ENCODE peak calls at places on chromosome 11, in seven cellular contexts. One of them, this sample, is unnamed.

GRCh38 chr11:2789791-2790580 is 90.2 kb upstream of the KCNQ1OT1 start:
- DNase-seq in astrocyte of the cerebellum: no peak
- DNase-seq in stimulated activated CD4-positive, alpha-beta T cell treated with anti-CD3 and anti-CD28 coated beads, Interleukin-4, amount 100 ng/mL, for 1 hour: peak; percentile 1
- DNase-seq in T-helper 2 cell: no peak
- DNase-seq in activated CD4-positive, CD25-positive, alpha-beta regulatory T cell: no peak
- DNase-seq in Right ventricle myocardium superior: peak; percentile 23
- DNase-seq in HL-60: no peak
- DNase-seq in this sample: no peak

GRCh38 chr11:78203184-78203583 is 14.5 kb downstream of the USP35 start:
- DNase-seq in Right ventricle myocardium superior: no peak
- DNase-seq in stimulated activated CD4-positive, alpha-beta T cell treated with anti-CD3 and anti-CD28 coated beads, Interleukin-4, amount 100 ng/mL, for 1 hour: no peak
- DNase-seq in activated CD4-positive, CD25-positive, alpha-beta regulatory T cell: no peak
- DNase-seq in astrocyte of the cerebellum: no peak
- DNase-seq in HL-60: peak; percentile 70
- DNase-seq in T-helper 2 cell: no peak
- DNase-seq in this sample: no peak

GRCh38 chr11:2737876-2738275 is 38.1 kb upstream of the KCNQ1OT1 start:
- DNase-seq in activated CD4-positive, CD25-positive, alpha-beta regulatory T cell: no peak
- DNase-seq in Right ventricle myocardium superior: peak; percentile 73
- DNase-seq in T-helper 2 cell: no peak
- DNase-seq in astrocyte of the cerebellum: no peak
- DNase-seq in stimulated activated CD4-positive, alpha-beta T cell treated with anti-CD3 and anti-CD28 coated beads, Interleukin-4, amount 100 ng/mL, for 1 hour: no peak
- DNase-seq in HL-60: peak; percentile 16
- DNase-seq in this sample: no peak

GRCh38 chr11:97367406-97368083 is 977.7 kb downstream of the JRKL start:
- DNase-seq in stimulated activated CD4-positive, alpha-beta T cell treated with anti-CD3 and anti-CD28 coated beads, Interleukin-4, amount 100 ng/mL, for 1 hour: no peak
- DNase-seq in activated CD4-positive, CD25-positive, alpha-beta regulatory T cell: no peak
- DNase-seq in T-helper 2 cell: no peak
- DNase-seq in astrocyte of the cerebellum: no peak
- DNase-seq in HL-60: no peak
- DNase-seq in Right ventricle myocardium superior: no peak
- DNase-seq in this sample: no peak

GRCh38 chr11:121053244-121053643 is 29.3 kb downstream of the TBCEL start:
- DNase-seq in Right ventricle myocardium superior: no peak
- DNase-seq in activated CD4-positive, CD25-positive, alpha-beta regulatory T cell: no peak
- DNase-seq in HL-60: no peak
- DNase-seq in astrocyte of the cerebellum: no peak
- DNase-seq in T-helper 2 cell: no peak
- DNase-seq in stimulated activated CD4-positive, alpha-beta T cell treated with anti-CD3 and anti-CD28 coated beads, Interleukin-4, amount 100 ng/mL, for 1 hour: no peak
- DNase-seq in this sample: no peak

GRCh38 chr11:22976146-22976545 is 115.9 kb upstream of the CCDC179 start:
- DNase-seq in HL-60: peak; percentile 77
- DNase-seq in Right ventricle myocardium superior: no peak
- DNase-seq in activated CD4-positive, CD25-positive, alpha-beta regulatory T cell: no peak
- DNase-seq in T-helper 2 cell: no peak
- DNase-seq in stimulated activated CD4-positive, alpha-beta T cell treated with anti-CD3 and anti-CD28 coated beads, Interleukin-4, amount 100 ng/mL, for 1 hour: no peak
- DNase-seq in astrocyte of the cerebellum: no peak
- DNase-seq in this sample: no peak

GRCh38 chr11:134159652-134160051 is 64.1 kb downstream of the NCAPD3 start:
- DNase-seq in activated CD4-positive, CD25-positive, alpha-beta regulatory T cell: no peak
- DNase-seq in Right ventricle myocardium superior: no peak
- DNase-seq in T-helper 2 cell: no peak
- DNase-seq in astrocyte of the cerebellum: no peak
- DNase-seq in HL-60: no peak
- DNase-seq in stimulated activated CD4-positive, alpha-beta T cell treated with anti-CD3 and anti-CD28 coated beads, Interleukin-4, amount 100 ng/mL, for 1 hour: no peak
- DNase-seq in this sample: no peak

GRCh38 chr11:121458551-121458950 is 5.8 kb upstream of the SORL1-AS1 start:
- DNase-seq in Right ventricle myocardium superior: no peak
- DNase-seq in stimulated activated CD4-positive, alpha-beta T cell treated with anti-CD3 and anti-CD28 coated beads, Interleukin-4, amount 100 ng/mL, for 1 hour: no peak
- DNase-seq in HL-60: no peak
- DNase-seq in T-helper 2 cell: no peak
- DNase-seq in activated CD4-positive, CD25-positive, alpha-beta regulatory T cell: no peak
- DNase-seq in astrocyte of the cerebellum: no peak
- DNase-seq in this sample: no peak

GRCh38 chr11:44528103-44528502 is 37.4 kb upstream of the CD82 start:
- DNase-seq in Right ventricle myocardium superior: no peak
- DNase-seq in T-helper 2 cell: no peak
- DNase-seq in astrocyte of the cerebellum: no peak
- DNase-seq in activated CD4-positive, CD25-positive, alpha-beta regulatory T cell: no peak
- DNase-seq in stimulated activated CD4-positive, alpha-beta T cell treated with anti-CD3 and anti-CD28 coated beads, Interleukin-4, amount 100 ng/mL, for 1 hour: no peak
- DNase-seq in HL-60: no peak
- DNase-seq in this sample: no peak

GRCh38 chr11:31826530-31827438 is 15.7 kb upstream of the PAX6 start:
- DNase-seq in T-helper 2 cell: no peak
- DNase-seq in stimulated activated CD4-positive, alpha-beta T cell treated with anti-CD3 and anti-CD28 coated beads, Interleukin-4, amount 100 ng/mL, for 1 hour: no peak
- DNase-seq in astrocyte of the cerebellum: no peak
- DNase-seq in HL-60: no peak
- DNase-seq in Right ventricle myocardium superior: no peak
- DNase-seq in activated CD4-positive, CD25-positive, alpha-beta regulatory T cell: no peak
- DNase-seq in this sample: no peak

GRCh38 chr11:45535033-45535432 is 130.4 kb downstream of the CHST1 start:
- DNase-seq in astrocyte of the cerebellum: no peak
- DNase-seq in Right ventricle myocardium superior: no peak
- DNase-seq in HL-60: no peak
- DNase-seq in activated CD4-positive, CD25-positive, alpha-beta regulatory T cell: no peak
- DNase-seq in stimulated activated CD4-positive, alpha-beta T cell treated with anti-CD3 and anti-CD28 coated beads, Interleukin-4, amount 100 ng/mL, for 1 hour: no peak
- DNase-seq in T-helper 2 cell: no peak
- DNase-seq in this sample: no peak

GRCh38 chr11:315051-315481 is 1.2 kb downstream of the IFITM1 start:
- DNase-seq in astrocyte of the cerebellum: no peak
- DNase-seq in stimulated activated CD4-positive, alpha-beta T cell treated with anti-CD3 and anti-CD28 coated beads, Interleukin-4, amount 100 ng/mL, for 1 hour: no peak
- DNase-seq in Right ventricle myocardium superior: peak; percentile 22
- DNase-seq in HL-60: no peak
- DNase-seq in T-helper 2 cell: no peak
- DNase-seq in activated CD4-positive, CD25-positive, alpha-beta regulatory T cell: no peak
- DNase-seq in this sample: no peak

GRCh38 chr11:69107413-69107812 is 48.3 kb upstream of the SMIM38 start:
- DNase-seq in HL-60: no peak
- DNase-seq in Right ventricle myocardium superior: no peak
- DNase-seq in T-helper 2 cell: no peak
- DNase-seq in stimulated activated CD4-positive, alpha-beta T cell treated with anti-CD3 and anti-CD28 coated beads, Interleukin-4, amount 100 ng/mL, for 1 hour: no peak
- DNase-seq in activated CD4-positive, CD25-positive, alpha-beta regulatory T cell: no peak
- DNase-seq in astrocyte of the cerebellum: no peak
- DNase-seq in this sample: no peak

GRCh38 chr11:63023851-63024648 is 8.4 kb upstream of the SLC22A8 start:
- DNase-seq in HL-60: peak; percentile 91
- DNase-seq in astrocyte of the cerebellum: peak; percentile 41
- DNase-seq in T-helper 2 cell: peak; percentile 69
- DNase-seq in activated CD4-positive, CD25-positive, alpha-beta regulatory T cell: peak; percentile 94
- DNase-seq in stimulated activated CD4-positive, alpha-beta T cell treated with anti-CD3 and anti-CD28 coated beads, Interleukin-4, amount 100 ng/mL, for 1 hour: peak; percentile 90
- DNase-seq in Right ventricle myocardium superior: peak; percentile 92
- DNase-seq in this sample: peak; percentile 56

GRCh38 chr11:46711288-46711687 is 7.7 kb upstream of the F2 start:
- DNase-seq in stimulated activated CD4-positive, alpha-beta T cell treated with anti-CD3 and anti-CD28 coated beads, Interleukin-4, amount 100 ng/mL, for 1 hour: no peak
- DNase-seq in T-helper 2 cell: no peak
- DNase-seq in HL-60: no peak
- DNase-seq in astrocyte of the cerebellum: no peak
- DNase-seq in activated CD4-positive, CD25-positive, alpha-beta regulatory T cell: no peak
- DNase-seq in Right ventricle myocardium superior: no peak
- DNase-seq in this sample: no peak

GRCh38 chr11:19218216-19218615 is 16.4 kb upstream of the CSRP3 start:
- DNase-seq in astrocyte of the cerebellum: no peak
- DNase-seq in Right ventricle myocardium superior: no peak
- DNase-seq in activated CD4-positive, CD25-positive, alpha-beta regulatory T cell: no peak
- DNase-seq in stimulated activated CD4-positive, alpha-beta T cell treated with anti-CD3 and anti-CD28 coated beads, Interleukin-4, amount 100 ng/mL, for 1 hour: no peak
- DNase-seq in HL-60: no peak
- DNase-seq in T-helper 2 cell: no peak
- DNase-seq in this sample: no peak

GRCh38 chr11:43376594-43376993 is 17.9 kb downstream of the TTC17 start:
- DNase-seq in activated CD4-positive, CD25-positive, alpha-beta regulatory T cell: no peak
- DNase-seq in HL-60: no peak
- DNase-seq in T-helper 2 cell: no peak
- DNase-seq in astrocyte of the cerebellum: no peak
- DNase-seq in Right ventricle myocardium superior: no peak
- DNase-seq in stimulated activated CD4-positive, alpha-beta T cell treated with anti-CD3 and anti-CD28 coated beads, Interleukin-4, amount 100 ng/mL, for 1 hour: no peak
- DNase-seq in this sample: no peak

GRCh38 chr11:1674879-1675235 is 22.1 kb upstream of the KRTAP5-6 start:
- DNase-seq in Right ventricle myocardium superior: no peak
- DNase-seq in astrocyte of the cerebellum: no peak
- DNase-seq in stimulated activated CD4-positive, alpha-beta T cell treated with anti-CD3 and anti-CD28 coated beads, Interleukin-4, amount 100 ng/mL, for 1 hour: no peak
- DNase-seq in activated CD4-positive, CD25-positive, alpha-beta regulatory T cell: no peak
- DNase-seq in HL-60: no peak
- DNase-seq in T-helper 2 cell: no peak
- DNase-seq in this sample: no peak

GRCh38 chr11:61027141-61027840 is 55.8 kb downstream of the CD6 start:
- DNase-seq in HL-60: no peak
- DNase-seq in stimulated activated CD4-positive, alpha-beta T cell treated with anti-CD3 and anti-CD28 coated beads, Interleukin-4, amount 100 ng/mL, for 1 hour: peak; percentile 51
- DNase-seq in T-helper 2 cell: no peak
- DNase-seq in astrocyte of the cerebellum: no peak
- DNase-seq in Right ventricle myocardium superior: peak; percentile 21
- DNase-seq in activated CD4-positive, CD25-positive, alpha-beta regulatory T cell: no peak
- DNase-seq in this sample: no peak

GRCh38 chr11:21921151-21921550 is 271.7 kb upstream of the ANO5 start:
- DNase-seq in astrocyte of the cerebellum: no peak
- DNase-seq in Right ventricle myocardium superior: no peak
- DNase-seq in T-helper 2 cell: no peak
- DNase-seq in HL-60: no peak
- DNase-seq in stimulated activated CD4-positive, alpha-beta T cell treated with anti-CD3 and anti-CD28 coated beads, Interleukin-4, amount 100 ng/mL, for 1 hour: no peak
- DNase-seq in activated CD4-positive, CD25-positive, alpha-beta regulatory T cell: no peak
- DNase-seq in this sample: no peak

GRCh38 chr11:68683952-68684384 is 376 bp upstream of the GAL start:
- DNase-seq in stimulated activated CD4-positive, alpha-beta T cell treated with anti-CD3 and anti-CD28 coated beads, Interleukin-4, amount 100 ng/mL, for 1 hour: no peak
- DNase-seq in astrocyte of the cerebellum: no peak
- DNase-seq in activated CD4-positive, CD25-positive, alpha-beta regulatory T cell: no peak
- DNase-seq in HL-60: no peak
- DNase-seq in Right ventricle myocardium superior: no peak
- DNase-seq in T-helper 2 cell: no peak
- DNase-seq in this sample: no peak

GRCh38 chr11:43941257-43941879 is 1.1 kb upstream of the C11orf96 start:
- DNase-seq in stimulated activated CD4-positive, alpha-beta T cell treated with anti-CD3 and anti-CD28 coated beads, Interleukin-4, amount 100 ng/mL, for 1 hour: no peak
- DNase-seq in HL-60: no peak
- DNase-seq in T-helper 2 cell: no peak
- DNase-seq in activated CD4-positive, CD25-positive, alpha-beta regulatory T cell: no peak
- DNase-seq in Right ventricle myocardium superior: no peak
- DNase-seq in astrocyte of the cerebellum: no peak
- DNase-seq in this sample: no peak

GRCh38 chr11:69372589-69373250 is 78.8 kb downstream of the MYEOV start:
- DNase-seq in T-helper 2 cell: no peak
- DNase-seq in stimulated activated CD4-positive, alpha-beta T cell treated with anti-CD3 and anti-CD28 coated beads, Interleukin-4, amount 100 ng/mL, for 1 hour: no peak
- DNase-seq in astrocyte of the cerebellum: no peak
- DNase-seq in Right ventricle myocardium superior: peak; percentile 15
- DNase-seq in HL-60: no peak
- DNase-seq in activated CD4-positive, CD25-positive, alpha-beta regulatory T cell: no peak
- DNase-seq in this sample: no peak

This sample was measured in GOT3.